ENCODE peak calls at places on chromosomes 2 and 18, in six cellular contexts. T is upper lobe of left lung, D is mesenchymal stem cell, V is K562, M is heart left ventricle, P is tibial artery. H is an unnamed sample.

GRCh38 chr18:76441002-76441667 is 53.9 kb downstream of the ZNF516 start:
- DNase-seq in T (peak; percentile 84), D (no peak), P (no peak), V (no peak), M (no peak), H (no peak)

GRCh38 chr2:53793261-53793660 is 6.4 kb downstream of the ERLEC1 start:
- DNase-seq in T (no peak), V (no peak), P (no peak), M (no peak), D (peak; percentile 75), H (no peak)

GRCh38 chr2:158502984-158503383 is 46.2 kb downstream of the PKP4 start:
- DNase-seq in M (no peak), P (no peak), D (peak; percentile 47), T (no peak), V (no peak), H (no peak)

GRCh38 chr2:126358122-126358521 is 297.8 kb upstream of the GYPC start:
- DNase-seq in P (no peak), M (no peak), T (no peak), D (peak; percentile 12), V (no peak), H (no peak)

GRCh38 chr18:28359177-28359576 is 182.2 kb upstream of the CDH2 start:
- DNase-seq in D (no peak), M (no peak), V (no peak), P (no peak), T (no peak), H (no peak)

GRCh38 chr18:26429535-26429934 is 118.8 kb downstream of the KCTD1 start:
- DNase-seq in P (no peak), D (peak; percentile 82), V (no peak), T (no peak), M (no peak), H (no peak)

GRCh38 chr2:50772607-50773006 is 259.3 kb downstream of the NRXN1 start:
- DNase-seq in M (no peak), P (no peak), T (no peak), V (no peak), D (no peak), H (no peak)

GRCh38 chr18:58223717-58224424 is 179.8 kb downstream of the NEDD4L start:
- DNase-seq in M (peak; percentile 38), T (no peak), D (peak; percentile 96), V (peak; percentile 18), P (no peak), H (peak; percentile 87)

GRCh38 chr2:237057893-237058300 is 27.8 kb upstream of the COPS8 start:
- DNase-seq in M (no peak), T (no peak), V (no peak), D (no peak), P (no peak), H (no peak)

GRCh38 chr2:191601060-191601459 is 76.9 kb upstream of the NABP1 start:
- DNase-seq in D (no peak), V (no peak), P (no peak), T (no peak), M (no peak), H (no peak)

GRCh38 chr2:213148572-213149331 is 2.7 kb downstream of the IKZF2 start:
- DNase-seq in D (no peak), P (no peak), V (no peak), T (no peak), M (no peak), H (no peak)

GRCh38 chr2:239587311-239587731 is 186.5 kb upstream of the HDAC4 start:
- DNase-seq in D (no peak), P (no peak), T (peak; percentile 50), V (no peak), M (no peak), H (no peak)

GRCh38 chr2:230512955-230513748 is 97.2 kb downstream of the SP100 start:
- DNase-seq in D (no peak), T (no peak), V (no peak), P (no peak), M (no peak), H (no peak)

GRCh38 chr2:18708203-18708602 is 118.8 kb upstream of the NT5C1B start:
- DNase-seq in P (no peak), V (no peak), D (no peak), M (no peak), T (no peak), H (no peak)

GRCh38 chr18:30618567-30618966 is 424.0 kb downstream of the DSC3 start:
- DNase-seq in D (no peak), M (no peak), V (no peak), P (no peak), T (no peak), H (no peak)

GRCh38 chr2:215567504-215567903 is 131.6 kb upstream of the FN1 start:
- DNase-seq in M (no peak), V (no peak), T (no peak), P (no peak), D (no peak), H (no peak)

GRCh38 chr2:43083710-43084698 is 142.4 kb downstream of the ZFP36L2 start:
- DNase-seq in M (peak; percentile 65), P (no peak), V (peak; percentile 35), T (no peak), D (peak; percentile 79), H (peak; percentile 58)

GRCh38 chr2:85978883-85979780 is 90.3 kb upstream of the ST3GAL5 start:
- DNase-seq in V (no peak), M (no peak), D (no peak), P (no peak), T (no peak), H (no peak)

GRCh38 chr2:74930811-74931486 is 27.5 kb upstream of the POLE4 start:
- DNase-seq in M (no peak), V (no peak), P (no peak), D (no peak), T (no peak), H (no peak)

GRCh38 chr2:132415256-132416079 is 1.1 kb upstream of the GPR39 start:
- DNase-seq in M (no peak), P (no peak), T (no peak), V (no peak), D (peak; percentile 57), H (no peak)

GRCh38 chr2:192203876-192204275 is 9.1 kb upstream of the TMEFF2 start:
- DNase-seq in M (no peak), V (no peak), D (peak; percentile 1), P (no peak), T (no peak), H (no peak)

GRCh38 chr2:68753318-68753717 is 18.7 kb downstream of the ARHGAP25 start:
- DNase-seq in T (no peak), M (no peak), D (no peak), V (no peak), P (no peak), H (no peak)

GRCh38 chr2:39379643-39380524 is 57.2 kb downstream of the MAP4K3 start:
- DNase-seq in D (peak; percentile 80), P (no peak), M (no peak), T (no peak), V (peak; percentile 36), H (no peak)

GRCh38 chr2:224436634-224437033 is 34.7 kb upstream of the FAM124B start:
- DNase-seq in D (no peak), T (no peak), V (no peak), P (no peak), M (no peak), H (no peak)

GRCh38 chr2:196046123-196046917 is 22.3 kb downstream of the DNAH7 start:
- DNase-seq in V (no peak), P (no peak), D (no peak), T (no peak), M (no peak), H (no peak)

GRCh38 chr18:32280911-32281310 is 91.1 kb downstream of the MEP1B start:
- DNase-seq in V (no peak), D (no peak), P (no peak), M (no peak), T (no peak), H (no peak)
- H3K4me3 ChIP-seq in V (no peak overlapping the region), D (no peak overlapping the region), P (no peak overlapping the region), M (no peak overlapping the region), T (no peak overlapping the region), H (no peak overlapping the region)

GRCh38 chr2:31813016-31813415 is 197.8 kb downstream of the MEMO1 start:
- DNase-seq in M (no peak), D (no peak), T (no peak), V (no peak), P (no peak), H (no peak)

GRCh38 chr2:31810200-31810917 is 200.4 kb downstream of the MEMO1 start:
- DNase-seq in V (no peak), M (no peak), P (no peak), D (no peak), T (no peak), H (no peak)

DNA sequence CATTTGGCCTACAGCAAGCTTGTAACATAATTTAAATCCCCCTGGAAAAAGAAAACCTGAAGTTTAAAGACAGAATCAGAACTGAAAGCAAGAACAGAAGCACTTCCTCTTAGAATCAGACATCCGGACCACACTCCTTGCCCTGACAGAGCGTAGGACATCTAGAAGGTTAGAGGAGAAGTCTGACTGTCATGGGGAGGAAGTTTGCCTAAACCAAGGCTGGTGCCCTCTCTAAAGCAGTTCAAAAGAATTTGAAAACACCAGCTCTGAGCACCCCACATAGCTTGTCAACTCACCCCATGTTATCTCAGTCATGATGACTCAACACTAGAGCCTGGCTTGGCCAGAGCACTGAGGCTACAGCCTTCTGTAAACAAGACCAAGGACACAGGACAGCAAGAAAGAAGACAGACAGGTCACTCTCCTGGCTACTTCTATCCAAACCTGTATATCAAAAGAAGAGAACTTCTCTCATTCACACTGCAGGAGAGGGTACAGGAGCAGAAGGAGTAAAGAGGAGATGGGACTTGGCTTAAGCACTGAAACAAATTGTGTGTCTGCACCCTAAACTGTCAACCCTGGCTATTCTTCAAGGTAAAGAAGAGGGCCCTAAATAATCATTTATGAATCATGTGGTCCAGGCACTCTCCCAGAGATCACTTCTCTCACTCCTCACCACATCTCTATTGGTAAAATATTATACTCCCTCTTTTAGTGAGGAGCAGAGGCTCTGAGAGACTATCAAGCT is 198.6 kb downstream of the MEMO1 start:
- DNase-seq in T (no peak), D (peak; percentile 44), V (peak; percentile 45), P (no peak), M (no peak), H (no peak)
- H3K27me3 ChIP-seq in T (no peaks in the 10 kb centered on the region), D (no peaks in the 10 kb centered on the region), V (no peaks in the 10 kb centered on the region), P (no peaks in the 10 kb centered on the region), M (no peaks in the 10 kb centered on the region), H (no peaks in the 10 kb centered on the region)

GRCh38 chr2:152730591-152731333 is 12.3 kb downstream of the ARL6IP6 start:
- DNase-seq in P (no peak), D (peak; percentile 38), M (no peak), T (no peak), V (no peak), H (peak; percentile 18)
- H3K27ac ChIP-seq in P (no peak overlapping the region), D (no peak overlapping the region), M (no peak overlapping the region), T (peak overlapping the region; percentile 60), V (no peak overlapping the region), H (no peak overlapping the region)

GRCh38 chr2:6728156-6728555 is 137.6 kb downstream of the CMPK2 start:
- DNase-seq in D (no peak), P (no peak), M (no peak), T (no peak), V (no peak), H (no peak)

GRCh38 chr2:6730003-6730402 is 135.7 kb downstream of the CMPK2 start:
- DNase-seq in V (no peak), T (no peak), P (no peak), D (no peak), M (no peak), H (no peak)

DNA sequence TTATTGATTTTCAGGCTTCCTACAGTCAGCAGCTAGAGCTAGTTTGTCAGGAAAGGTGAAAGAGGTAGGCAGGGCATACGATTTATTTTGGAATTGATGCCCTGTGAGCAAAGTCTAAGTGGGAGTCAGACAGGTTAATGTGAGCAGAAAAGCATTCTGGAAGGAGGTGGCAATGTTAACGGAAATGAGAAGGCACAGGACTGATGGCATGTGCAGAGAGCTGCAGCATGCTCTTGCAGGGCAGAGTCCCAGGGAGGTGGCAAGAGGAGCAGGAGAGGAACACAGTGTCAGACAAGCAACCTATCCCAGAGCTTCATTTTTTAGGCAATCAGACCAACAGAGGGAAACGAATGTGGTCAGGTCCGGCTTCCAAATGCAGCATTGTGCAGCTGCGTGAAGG is 134.9 kb downstream of the CMPK2 start:
- DNase-seq in P (no peak), T (no peak), M (no peak), D (no peak), V (no peak), H (no peak)
- H3K4me3 ChIP-seq in P (no peak overlapping the region), T (no peak overlapping the region), M (no peak overlapping the region), D (no peak overlapping the region), V (no peak overlapping the region), H (no peak overlapping the region)

H was measured in body of pancreas.